ENCODE peak calls at places on chromosomes 1 and 21, in four cellular contexts. V is stimulated activated naive CD8-positive, alpha-beta T cell treated with anti-CD3 and anti-CD28 coated beads, Interleukin-15, amount 100 ng/mL, for 72 hours; Q is A549; J is activated T-cell treated with anti-CD3 and anti-CD28 coated beads, Interleukin-2, amount 50 U/mL, for 4 hours. A is an unnamed sample.

GRCh38 chr1:157798211-157798610 is 21.3 kb upstream of the FCRL2 start:
- ATAC-seq in V (no peak), J (no peak), Q (no peak), A (no peak)

GRCh38 chr1:41957568-41957967 is 38.8 kb upstream of the HIVEP3 start:
- ATAC-seq in J (no peak), Q (no peak), V (no peak), A (no peak)

GRCh38 chr1:233277637-233278413 is 17.7 kb downstream of the PCNX2 start:
- ATAC-seq in J (no peak), V (no peak), Q (peak), A (no peak)

GRCh38 chr1:26064591-26064990 is 2.8 kb downstream of the TRIM63 start:
- ATAC-seq in J (no peak), Q (no peak), V (no peak), A (no peak)

GRCh38 chr1:182198006-182198605 is 136.6 kb upstream of the ZNF648 start:
- ATAC-seq in V (no peak), J (no peak), Q (peak), A (no peak)

GRCh38 chr1:184743062-184743756 is 11.4 kb downstream of the EDEM3 start:
- ATAC-seq in V (peak), J (peak), Q (no peak), A (no peak)

GRCh38 chr21:22399717-22400520 is 1401.7 kb downstream of the NCAM2 start:
- ATAC-seq in Q (no peak), V (no peak), J (no peak), A (no peak)

GRCh38 chr1:153506386-153506785 is 29.4 kb downstream of the S100A6 start:
- ATAC-seq in V (no peak), J (no peak), Q (no peak), A (no peak)

GRCh38 chr1:81305997-81306452 is 494.7 kb upstream of the ADGRL2 start:
- ATAC-seq in V (no peak), Q (peak), J (no peak), A (peak)

GRCh38 chr1:201585099-201585498 is 46.2 kb downstream of the NAV1 start:
- ATAC-seq in J (no peak), V (no peak), Q (no peak), A (peak)

GRCh38 chr1:9890224-9890731 is 19.8 kb downstream of the CTNNBIP1 start:
- ATAC-seq in Q (peak), J (no peak), V (no peak), A (peak)

GRCh38 chr1:91797164-91797563 is 88.8 kb downstream of the TGFBR3 start:
- ATAC-seq in Q (no peak), V (no peak), J (no peak), A (no peak)

GRCh38 chr21:22881131-22881530 is 1882.9 kb downstream of the NCAM2 start:
- ATAC-seq in J (no peak), V (no peak), Q (no peak), A (no peak)

GRCh38 chr1:12314328-12314903 is 84.6 kb downstream of the VPS13D start:
- ATAC-seq in J (no peak), V (no peak), Q (peak), A (peak)

GRCh38 chr1:199551967-199552565 is 475.4 kb upstream of the NR5A2 start:
- ATAC-seq in V (no peak), Q (peak), J (no peak), A (peak)

GRCh38 chr1:44830900-44831304 is 12.2 kb downstream of the PTCH2 start:
- ATAC-seq in V (no peak), J (no peak), Q (no peak), A (no peak)

GRCh38 chr1:26858160-26858559 is 4.8 kb upstream of the SFN start:
- ATAC-seq in V (no peak), Q (no peak), J (no peak), A (peak)

GRCh38 chr1:204456826-204457361 is 37.7 kb downstream of the PIK3C2B start:
- ATAC-seq in V (no peak), Q (peak), J (no peak), A (no peak)

GRCh38 chr1:230335861-230336549 is 90.1 kb downstream of the PGBD5 start:
- ATAC-seq in J (no peak), V (no peak), Q (peak), A (no peak)

GRCh38 chr1:18539171-18539570 is 58.4 kb downstream of the KLHDC7A start:
- ATAC-seq in Q (no peak), J (no peak), V (no peak), A (no peak)

GRCh38 chr1:24920155-24920925 is 9.7 kb downstream of the RUNX3 start:
- ATAC-seq in Q (no peak), V (no peak), J (peak), A (no peak)

GRCh38 chr1:168362991-168363390 is 82.3 kb downstream of the TBX19 start:
- ATAC-seq in V (peak), J (peak), Q (no peak), A (no peak)

GRCh38 chr1:202242080-202242419 is 48.5 kb downstream of the LGR6 start:
- ATAC-seq in Q (no peak), J (no peak), V (no peak), A (no peak)

GRCh38 chr1:10075732-10076131 is 43.0 kb downstream of the UBE4B start:
- ATAC-seq in J (no peak), Q (no peak), V (no peak), A (no peak)

GRCh38 chr1:161216945-161217712 is 2.0 kb downstream of the FCER1G start:
- ATAC-seq in Q (peak), V (peak), J (peak), A (peak)

GRCh38 chr1:76053021-76053420 is 21.5 kb upstream of the ST6GALNAC3 start:
- ATAC-seq in V (peak), J (no peak), Q (no peak), A (peak)

GRCh38 chr1:151416231-151416630 is 16.9 kb downstream of the PSMB4 start:
- ATAC-seq in Q (no peak), V (no peak), J (no peak), A (no peak)